ENCODE peak calls at places on chromosomes 4 and X, in six cellular contexts. K is ascending aorta; O is effector memory CD8-positive, alpha-beta T cell; I is fibroblast of pulmonary artery; Z is NCI-H1092; Y is activated T-cell treated with anti-CD3 and anti-CD28 coated beads, Interleukin-2, amount 50 U/mL, for 4 hours. T is an unnamed sample.

GRCh38 chr4:80071643-80072606 is 1.1 kb downstream of the ANTXR2 start:
- DNase-seq in K (no peak), O (peak), I (peak), Z (peak), Y (peak), T (peak)

GRCh38 chr4:186144180-186144579 is 39.7 kb downstream of the FAM149A start:
- DNase-seq in K (no peak), O (no peak), I (peak), Z (peak), Y (no peak), T (peak)

GRCh38 chr4:1385373-1386340 is 20.6 kb downstream of the NKX1-1 start:
- DNase-seq in K (no peak), O (no peak), I (no peak), Z (no peak), Y (no peak), T (no peak)

GRCh38 chr4:183906736-183907651 is 1.9 kb downstream of the STOX2 start:
- DNase-seq in K (no peak), O (no peak), I (no peak), Z (no peak), Y (no peak), T (peak)

GRCh38 chr4:44662623-44663006 is 11.2 kb upstream of the YIPF7 start:
- DNase-seq in K (no peak), O (no peak), I (no peak), Z (no peak), Y (no peak), T (no peak)

GRCh38 chr4:159966741-159967140 is 863.9 kb downstream of the RAPGEF2 start:
- DNase-seq in K (no peak), O (no peak), I (no peak), Z (no peak), Y (no peak), T (no peak)

GRCh38 chr4:144644368-144645101 is 1.4 kb upstream of the HHIP start:
- DNase-seq in K (no peak), O (no peak), I (peak), Z (no peak), Y (no peak), T (no peak)

GRCh38 chr4:84944952-84945351 is 21.5 kb downstream of the WDFY3 start:
- DNase-seq in K (no peak), O (no peak), I (peak), Z (no peak), Y (no peak), T (no peak)

GRCh38 chr4:108168672-108169562 is at the start of gene LEF1:
- DNase-seq in K (no peak), O (no peak), I (peak), Z (peak), Y (peak), T (peak)

GRCh38 chrX:48021026-48021900 is 14.5 kb downstream of the SPACA5 start:
- DNase-seq in K (no peak), O (peak), I (peak), Z (peak), Y (peak), T (peak)

GRCh38 chrX:9911479-9911878 is 55.7 kb upstream of the CLDN34 start:
- DNase-seq in K (no peak), O (no peak), I (peak), Z (no peak), Y (no peak), T (no peak)